ENCODE peak calls at places on chromosome 9, in six cellular contexts. One of them, this sample, is unnamed.

GRCh38 chr9:33988219-33988890 is 60.3 kb downstream of the UBAP2 start:
- DNase-seq in K562: no peak
- DNase-seq in GM12878: peak; percentile 62
- DNase-seq in HepG2: no peak
- DNase-seq in HCT116: no peak
- DNase-seq in H1: no peak
- DNase-seq in this sample: no peak

GRCh38 chr9:133841167-133841812 is 103.1 kb upstream of the SARDH start:
- DNase-seq in GM12878: no peak
- DNase-seq in K562: no peak
- DNase-seq in HCT116: no peak
- DNase-seq in H1: no peak
- DNase-seq in HepG2: no peak
- DNase-seq in this sample: no peak

GRCh38 chr9:33850267-33850629 is 33.3 kb downstream of the UBE2R2 start:
- DNase-seq in H1: peak; percentile 38
- DNase-seq in K562: no peak
- DNase-seq in GM12878: no peak
- DNase-seq in HCT116: no peak
- DNase-seq in HepG2: no peak
- DNase-seq in this sample: no peak

GRCh38 chr9:30630459-30630858 is 1754.0 kb upstream of the ACO1 start:
- DNase-seq in K562: no peak
- DNase-seq in HCT116: no peak
- DNase-seq in H1: no peak
- DNase-seq in HepG2: no peak
- DNase-seq in GM12878: no peak
- DNase-seq in this sample: no peak

GRCh38 chr9:35318741-35319140 is 156.9 kb downstream of the UNC13B start:
- DNase-seq in K562: no peak
- DNase-seq in H1: no peak
- DNase-seq in HepG2: no peak
- DNase-seq in GM12878: no peak
- DNase-seq in HCT116: no peak
- DNase-seq in this sample: no peak

GRCh38 chr9:104987743-104988142 is 59.8 kb upstream of the ABCA1 start:
- DNase-seq in HepG2: no peak
- DNase-seq in H1: no peak
- DNase-seq in GM12878: no peak
- DNase-seq in HCT116: no peak
- DNase-seq in K562: no peak
- DNase-seq in this sample: no peak

GRCh38 chr9:108609227-108609894 is 246.4 kb downstream of the ACTL7B start:
- DNase-seq in HepG2: no peak
- DNase-seq in K562: no peak
- DNase-seq in HCT116: no peak
- DNase-seq in GM12878: no peak
- DNase-seq in H1: no peak
- DNase-seq in this sample: no peak

GRCh38 chr9:84807870-84808385 is 138.4 kb downstream of the NTRK2 start:
- DNase-seq in GM12878: no peak
- DNase-seq in HepG2: no peak
- DNase-seq in H1: no peak
- DNase-seq in HCT116: no peak
- DNase-seq in K562: no peak
- DNase-seq in this sample: no peak

GRCh38 chr9:12775373-12775962 is 648 bp downstream of the LURAP1L start:
- DNase-seq in H1: peak; percentile 64
- DNase-seq in HCT116: no peak
- DNase-seq in K562: no peak
- DNase-seq in GM12878: no peak
- DNase-seq in HepG2: no peak
- DNase-seq in this sample: peak; percentile 69

GRCh38 chr9:35948901-35949318 is 9.0 kb downstream of the OR2S2 start:
- DNase-seq in HCT116: no peak
- DNase-seq in H1: no peak
- DNase-seq in GM12878: no peak
- DNase-seq in HepG2: peak; percentile 6
- DNase-seq in K562: no peak
- DNase-seq in this sample: no peak

GRCh38 chr9:33856247-33856646 is 39.3 kb downstream of the UBE2R2 start:
- DNase-seq in H1: no peak
- DNase-seq in GM12878: no peak
- DNase-seq in K562: no peak
- DNase-seq in HCT116: no peak
- DNase-seq in HepG2: no peak
- DNase-seq in this sample: no peak

GRCh38 chr9:91040371-91041215 is 239.0 kb downstream of the SYK start:
- DNase-seq in GM12878: no peak
- DNase-seq in H1: no peak
- DNase-seq in HCT116: no peak
- DNase-seq in K562: no peak
- DNase-seq in HepG2: no peak
- DNase-seq in this sample: no peak

GRCh38 chr9:2307480-2307879 is 292.3 kb downstream of the SMARCA2 start:
- DNase-seq in H1: peak; percentile 11
- DNase-seq in K562: no peak
- DNase-seq in HCT116: no peak
- DNase-seq in GM12878: no peak
- DNase-seq in HepG2: no peak
- DNase-seq in this sample: no peak

GRCh38 chr9:445033-445432 is 230.4 kb downstream of the DOCK8 start:
- DNase-seq in K562: peak; percentile 8
- DNase-seq in H1: no peak
- DNase-seq in GM12878: no peak
- DNase-seq in HepG2: no peak
- DNase-seq in HCT116: no peak
- DNase-seq in this sample: no peak

GRCh38 chr9:134943411-134943810 is 25.7 kb upstream of the FCN1 start:
- DNase-seq in K562: no peak
- DNase-seq in HepG2: no peak
- DNase-seq in HCT116: no peak
- DNase-seq in H1: no peak
- DNase-seq in GM12878: no peak
- DNase-seq in this sample: no peak

GRCh38 chr9:96072930-96073329 is 197.4 kb downstream of the ERCC6L2 start:
- DNase-seq in HCT116: no peak
- DNase-seq in H1: no peak
- DNase-seq in GM12878: no peak
- DNase-seq in HepG2: no peak
- DNase-seq in K562: no peak
- DNase-seq in this sample: no peak

GRCh38 chr9:126952180-126952960 is 37.8 kb downstream of the RALGPS1 start:
- DNase-seq in H1: no peak
- DNase-seq in GM12878: no peak
- DNase-seq in HCT116: no peak
- DNase-seq in HepG2: no peak
- DNase-seq in K562: no peak
- DNase-seq in this sample: no peak

GRCh38 chr9:22103650-22104575 is 94.8 kb upstream of the CDKN2B start:
- DNase-seq in K562: no peak
- DNase-seq in H1: no peak
- DNase-seq in HepG2: no peak
- DNase-seq in HCT116: no peak
- DNase-seq in GM12878: no peak
- DNase-seq in this sample: no peak

GRCh38 chr9:134010774-134011173 is 14.5 kb upstream of the BRD3OS start:
- DNase-seq in HepG2: peak; percentile 58
- DNase-seq in GM12878: no peak
- DNase-seq in H1: no peak
- DNase-seq in HCT116: no peak
- DNase-seq in K562: no peak
- DNase-seq in this sample: peak; percentile 66

GRCh38 chr9:132961002-132961401 is 16.6 kb upstream of the TSC1 start:
- DNase-seq in HCT116: no peak
- DNase-seq in H1: no peak
- DNase-seq in GM12878: no peak
- DNase-seq in K562: no peak
- DNase-seq in HepG2: no peak
- DNase-seq in this sample: no peak

GRCh38 chr9:77016111-77016525 is 3.3 kb upstream of the FOXB2 start:
- DNase-seq in GM12878: no peak
- DNase-seq in H1: peak; percentile 74
- DNase-seq in HCT116: no peak
- DNase-seq in K562: no peak
- DNase-seq in HepG2: no peak
- DNase-seq in this sample: peak; percentile 43

GRCh38 chr9:111715471-111715870 is 54.1 kb downstream of the GNG10 start:
- DNase-seq in GM12878: no peak
- DNase-seq in H1: no peak
- DNase-seq in K562: no peak
- DNase-seq in HepG2: no peak
- DNase-seq in HCT116: no peak
- DNase-seq in this sample: no peak

GRCh38 chr9:129403743-129404620 is 216.9 kb downstream of the C9orf50 start:
- DNase-seq in GM12878: no peak
- DNase-seq in HCT116: no peak
- DNase-seq in K562: no peak
- DNase-seq in HepG2: no peak
- DNase-seq in H1: no peak
- DNase-seq in this sample: peak; percentile 36

GRCh38 chr9:132209263-132209662 is 47.4 kb downstream of the NTNG2 start:
- DNase-seq in HCT116: no peak
- DNase-seq in HepG2: no peak
- DNase-seq in K562: no peak
- DNase-seq in H1: no peak
- DNase-seq in GM12878: no peak
- DNase-seq in this sample: no peak

GRCh38 chr9:133113163-133113927 is 7.7 kb downstream of the RALGDS start:
- DNase-seq in HepG2: no peak
- DNase-seq in H1: no peak
- DNase-seq in GM12878: no peak
- DNase-seq in K562: no peak
- DNase-seq in HCT116: no peak
- DNase-seq in this sample: no peak

GRCh38 chr9:132311978-132312377 is 42.8 kb downstream of the SETX start:
- DNase-seq in K562: no peak
- DNase-seq in H1: no peak
- DNase-seq in HCT116: no peak
- DNase-seq in GM12878: no peak
- DNase-seq in HepG2: no peak
- DNase-seq in this sample: no peak

GRCh38 chr9:12764150-12764549 is 10.7 kb upstream of the LURAP1L start:
- DNase-seq in HCT116: no peak
- DNase-seq in H1: no peak
- DNase-seq in GM12878: no peak
- DNase-seq in K562: no peak
- DNase-seq in HepG2: no peak
- DNase-seq in this sample: no peak

GRCh38 chr9:29214162-29214520 is 1640.9 kb upstream of the C9orf72 start:
- DNase-seq in HCT116: no peak
- DNase-seq in K562: no peak
- DNase-seq in H1: peak; percentile 75
- DNase-seq in GM12878: no peak
- DNase-seq in HepG2: no peak
- DNase-seq in this sample: peak; percentile 81

GRCh38 chr9:134299883-134300282 is 26.4 kb upstream of the RXRA start:
- DNase-seq in HCT116: no peak
- DNase-seq in HepG2: no peak
- DNase-seq in H1: no peak
- DNase-seq in GM12878: no peak
- DNase-seq in K562: no peak
- DNase-seq in this sample: no peak

GRCh38 chr9:93003552-93004407 is 54.7 kb upstream of the SUSD3 start:
- DNase-seq in K562: peak; percentile 70
- DNase-seq in H1: peak; percentile 82
- DNase-seq in HCT116: peak; percentile 73
- DNase-seq in GM12878: peak; percentile 12
- DNase-seq in HepG2: peak; percentile 41
- DNase-seq in this sample: peak; percentile 73
- TF ChIP-seq MAX in K562: peak; percentile 65
- TF ChIP-seq MAX in H1: peak; percentile 56
- TF ChIP-seq MAX in HCT116: peak; percentile 92
- TF ChIP-seq MAX in GM12878: peak; percentile 16
- TF ChIP-seq MAX in HepG2: no peak
- TF ChIP-seq MAX in this sample: no peak

GRCh38 chr9:89010526-89011089 is 19.3 kb downstream of the S1PR3 start:
- DNase-seq in HepG2: no peak
- DNase-seq in K562: no peak
- DNase-seq in GM12878: no peak
- DNase-seq in HCT116: no peak
- DNase-seq in H1: no peak
- DNase-seq in this sample: no peak

GRCh38 chr9:89009049-89009840 is 18.0 kb downstream of the S1PR3 start:
- DNase-seq in HCT116: no peak
- DNase-seq in HepG2: no peak
- DNase-seq in H1: no peak
- DNase-seq in GM12878: no peak
- DNase-seq in K562: no peak
- DNase-seq in this sample: no peak

GRCh38 chr9:89008346-89009048 is 17.2 kb downstream of the S1PR3 start:
- DNase-seq in H1: peak; percentile 39
- DNase-seq in GM12878: no peak
- DNase-seq in HCT116: no peak
- DNase-seq in K562: no peak
- DNase-seq in HepG2: no peak
- DNase-seq in this sample: no peak

GRCh38 chr9:89011683-89012082 is 20.4 kb downstream of the S1PR3 start:
- DNase-seq in H1: no peak
- DNase-seq in K562: no peak
- DNase-seq in GM12878: no peak
- DNase-seq in HCT116: no peak
- DNase-seq in HepG2: no peak
- DNase-seq in this sample: no peak

DNA sequence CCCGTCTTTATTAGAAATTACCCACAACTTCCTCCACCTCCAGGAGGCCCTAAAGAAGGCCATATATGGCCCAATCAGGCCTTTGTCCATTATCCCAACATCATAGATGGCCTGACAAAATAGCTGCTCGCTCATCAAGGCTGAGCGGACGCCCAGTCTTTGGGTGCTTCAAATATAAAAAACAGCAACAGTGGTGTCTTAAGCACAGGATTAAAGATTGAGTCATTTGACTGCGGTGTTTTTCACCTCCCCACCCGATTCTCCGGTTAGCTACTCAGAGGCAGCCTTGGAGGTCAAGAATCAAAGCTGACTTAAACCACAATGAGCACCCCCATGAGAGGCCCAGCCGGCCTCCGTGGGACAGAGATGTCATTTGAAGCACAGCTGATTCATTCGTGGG is 18.8 kb downstream of the S1PR3 start:
- DNase-seq in HCT116: no peak
- DNase-seq in K562: no peak
- DNase-seq in HepG2: no peak
- DNase-seq in H1: no peak
- DNase-seq in GM12878: no peak
- DNase-seq in this sample: no peak
- TF ChIP-seq JUND in HCT116: no peak
- TF ChIP-seq JUND in K562: no peak
- TF ChIP-seq JUND in HepG2: no peak
- TF ChIP-seq JUND in H1: no peak
- TF ChIP-seq JUND in GM12878: no peak
- TF ChIP-seq JUND in this sample: no peak

GRCh38 chr9:4066120-4066519 is 233.7 kb downstream of the GLIS3 start:
- DNase-seq in K562: no peak
- DNase-seq in HCT116: no peak
- DNase-seq in H1: no peak
- DNase-seq in GM12878: no peak
- DNase-seq in HepG2: no peak
- DNase-seq in this sample: peak; percentile 48
- TF ChIP-seq MAX in K562: no peak
- TF ChIP-seq MAX in HCT116: no peak
- TF ChIP-seq MAX in H1: no peak
- TF ChIP-seq MAX in GM12878: no peak
- TF ChIP-seq MAX in HepG2: no peak
- TF ChIP-seq MAX in this sample: no peak

GRCh38 chr9:75869236-75869635 is 21.2 kb upstream of the PCSK5 start:
- DNase-seq in H1: no peak
- DNase-seq in GM12878: no peak
- DNase-seq in K562: no peak
- DNase-seq in HepG2: no peak
- DNase-seq in HCT116: no peak
- DNase-seq in this sample: no peak
- TF ChIP-seq JUND in H1: no peak
- TF ChIP-seq JUND in GM12878: no peak
- TF ChIP-seq JUND in K562: no peak
- TF ChIP-seq JUND in HepG2: no peak
- TF ChIP-seq JUND in HCT116: no peak
- TF ChIP-seq JUND in this sample: no peak